ENCODE peak calls at places on chromosomes 13 and 19, in four cellular contexts. V, E, U and K are unnamed samples.

GRCh38 chr19:799076-799881 is 2.0 kb downstream of the PTBP1 start:
- DNase-seq in V (peak), E (no peak), U (peak), K (no peak)

GRCh38 chr13:99432637-99433542 is 68.4 kb upstream of the TM9SF2 start:
- DNase-seq in V (peak), E (peak), U (peak), K (peak)

GRCh38 chr19:3365447-3366103 is 808 bp upstream of the NFIC start:
- DNase-seq in V (peak), E (peak), U (no peak), K (no peak)

GRCh38 chr19:7762719-7763293 is at the start of gene CLEC4M:
- DNase-seq in V (no peak), E (no peak), U (no peak), K (no peak)

GRCh38 chr13:95660981-95661581 is 15.9 kb upstream of the DNAJC3 start:
- DNase-seq in V (peak), E (no peak), U (peak), K (no peak)

GRCh38 chr13:45015300-45015699 is 26.0 kb downstream of the GPALPP1 start:
- DNase-seq in V (peak), E (no peak), U (no peak), K (no peak)

GRCh38 chr19:10863107-10863700 is 8.1 kb upstream of the CARM1 start:
- DNase-seq in V (no peak), E (peak), U (no peak), K (no peak)

GRCh38 chr13:71464673-71465072 is 402.3 kb downstream of the DACH1 start:
- DNase-seq in V (no peak), E (no peak), U (no peak), K (no peak)

GRCh38 chr13:66353664-66354063 is 876.5 kb downstream of the PCDH9 start:
- DNase-seq in V (no peak), E (no peak), U (no peak), K (no peak)

GRCh38 chr13:48626726-48627451 is 26.8 kb upstream of the CYSLTR2 start:
- DNase-seq in V (no peak), E (no peak), U (no peak), K (no peak)

GRCh38 chr13:113934576-113934975 is 39.3 kb downstream of the C13orf46 start:
- DNase-seq in V (no peak), E (no peak), U (no peak), K (no peak)

GRCh38 chr13:108460043-108460442 is 169.4 kb upstream of the MYO16 start:
- DNase-seq in V (no peak), E (no peak), U (no peak), K (no peak)

GRCh38 chr13:108463365-108463764 is 166.0 kb upstream of the MYO16 start:
- DNase-seq in V (peak), E (no peak), U (no peak), K (no peak)
- H3K27ac ChIP-seq in V (no peak), E (no peak), U (no peak), K (no peak)

GRCh38 chr19:49983645-49984229 is 22.8 kb upstream of the SIGLEC11 start:
- DNase-seq in V (peak), E (peak), U (peak), K (peak)

GRCh38 chr19:49985926-49986325 is 25.0 kb upstream of the SIGLEC11 start:
- DNase-seq in V (no peak), E (no peak), U (no peak), K (no peak)

GRCh38 chr19:49984491-49984890 is 23.5 kb upstream of the SIGLEC11 start:
- DNase-seq in V (no peak), E (no peak), U (no peak), K (no peak)

GRCh38 chr19:49978324-49978723 is 17.4 kb upstream of the SIGLEC11 start:
- DNase-seq in V (no peak), E (no peak), U (no peak), K (no peak)

GRCh38 chr19:49981603-49982593 is 20.9 kb upstream of the SIGLEC11 start:
- DNase-seq in V (no peak), E (no peak), U (no peak), K (no peak)
- H3K27ac ChIP-seq in V (no peak), E (no peak), U (no peak), K (no peak)

DNA sequence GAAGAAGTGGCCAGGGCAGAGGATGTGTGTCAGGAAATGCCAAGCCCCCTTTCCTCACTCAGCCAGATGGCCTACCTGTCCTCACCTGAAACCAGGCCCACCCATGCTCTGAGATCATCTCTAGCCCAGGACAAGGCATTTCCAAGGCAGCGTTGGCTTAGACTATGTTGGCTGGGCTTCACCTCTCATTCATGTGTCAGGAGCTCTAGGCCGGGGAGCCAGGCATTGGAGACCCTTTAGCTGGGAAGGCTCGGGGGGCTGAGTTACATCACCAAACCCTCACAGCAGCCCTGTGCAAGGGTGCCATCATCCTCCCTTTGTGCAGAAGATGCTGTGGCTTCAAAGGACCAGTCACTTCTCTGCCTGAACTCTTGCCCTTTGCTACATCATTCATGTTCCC is 40.0 kb downstream of the COL4A2 start:
- DNase-seq in V (no peak), E (no peak), U (no peak), K (no peak)
- H3K27ac ChIP-seq in V (peak), E (no peak), U (no peak), K (no peak)

DNA sequence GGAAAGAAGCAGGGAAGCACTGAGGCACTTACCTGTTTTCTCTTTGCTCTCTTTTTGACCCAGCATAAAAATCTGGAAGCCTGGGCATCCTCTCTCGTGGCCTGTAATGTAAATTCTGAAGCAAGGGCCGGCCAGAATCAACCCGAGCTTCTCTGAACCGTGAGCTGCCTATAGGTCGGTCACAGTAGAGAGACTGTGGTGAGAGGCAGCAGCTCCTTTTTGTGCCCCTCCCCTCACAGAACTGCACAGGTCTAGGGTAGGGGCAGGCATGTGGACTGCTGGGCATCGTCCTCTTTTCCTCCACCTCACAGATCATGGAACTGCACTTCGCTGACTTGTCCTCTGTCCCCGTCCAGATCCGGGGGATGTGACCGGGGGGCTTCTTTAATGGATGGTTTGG is 12.5 kb downstream of the FAM124A start:
- DNase-seq in V (no peak), E (no peak), U (no peak), K (no peak)
- H3K27ac ChIP-seq in V (no peak), E (no peak), U (peak), K (no peak)

DNA sequence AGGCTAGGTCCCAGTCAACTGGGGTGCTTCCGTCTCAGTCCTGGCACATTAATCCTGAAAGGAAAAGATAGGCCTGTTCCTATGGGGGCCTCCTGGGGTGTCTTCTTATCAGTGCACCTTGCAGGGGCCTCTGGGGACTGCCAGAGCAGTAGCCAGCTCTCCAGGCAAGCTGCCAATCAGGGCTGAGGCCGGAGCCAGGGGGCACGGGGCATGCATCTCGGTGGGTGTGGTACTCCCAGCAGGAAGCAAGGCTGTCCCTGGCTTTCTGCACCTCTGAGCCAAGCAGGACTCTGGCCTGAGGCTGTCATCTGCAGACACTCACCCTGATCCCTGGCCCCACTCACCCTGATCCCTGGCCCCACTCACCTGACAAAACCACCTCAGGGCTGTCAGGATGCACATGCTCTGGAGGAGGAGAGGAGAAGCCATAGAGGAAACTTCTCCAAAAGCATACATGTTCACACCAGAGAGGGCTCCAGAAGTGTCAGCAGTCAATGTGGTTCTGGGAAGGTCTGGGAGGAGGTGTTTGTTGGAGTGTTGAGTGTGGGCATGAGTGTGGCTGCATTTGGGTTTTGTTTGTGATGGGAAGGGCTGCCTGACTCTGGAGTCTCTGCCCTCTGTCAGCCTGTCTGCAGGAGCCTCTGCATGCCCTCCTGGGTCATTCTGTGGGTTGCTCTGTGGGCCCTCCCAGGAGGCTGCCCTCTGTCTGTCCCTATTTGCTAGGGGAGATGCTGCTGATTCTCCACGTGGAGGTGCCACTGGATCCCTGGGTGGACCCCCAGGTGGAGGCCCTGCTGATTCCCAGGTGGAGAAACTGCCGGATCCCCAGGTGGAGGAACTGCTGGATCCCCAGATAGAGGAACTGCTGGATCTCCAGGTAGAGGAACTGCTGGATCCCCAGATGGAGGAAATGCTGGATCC is 22.7 kb upstream of the KCTD15 start:
- DNase-seq in V (no peak), E (no peak), U (no peak), K (no peak)
- H3K27ac ChIP-seq in V (no peak), E (no peak), U (no peak), K (no peak)

DNA sequence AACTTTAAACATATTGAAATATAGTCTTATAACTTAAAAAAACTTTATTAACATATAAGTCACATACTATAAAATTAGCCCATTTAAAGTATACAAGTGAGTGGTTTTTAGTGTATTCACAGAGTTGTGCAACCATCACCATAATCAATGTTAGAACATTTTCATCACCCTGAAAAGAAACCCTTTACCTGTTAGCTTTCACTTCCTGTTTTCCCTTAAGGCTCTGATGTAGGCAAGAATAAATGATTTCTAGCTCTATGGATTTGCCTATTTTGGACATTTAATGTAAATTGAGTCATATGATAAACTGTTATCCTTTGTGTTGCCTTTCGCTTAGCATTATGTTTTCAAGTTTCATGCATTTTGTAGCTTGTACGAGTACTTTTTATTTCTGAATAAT is 15.6 kb downstream of the ZNF568 start:
- DNase-seq in V (no peak), E (no peak), U (no peak), K (no peak)
- H3K27ac ChIP-seq in V (no peak), E (no peak), U (no peak), K (no peak)

GRCh38 chr13:21095311-21095710 is 33.9 kb upstream of the LATS2 start:
- DNase-seq in V (no peak), E (no peak), U (no peak), K (no peak)
- H3K27ac ChIP-seq in V (no peak), E (no peak), U (no peak), K (no peak)

GRCh38 chr19:50723735-50724521 is 764 bp downstream of the CLEC11A start:
- DNase-seq in V (no peak), E (no peak), U (no peak), K (no peak)
- H3K27ac ChIP-seq in V (peak), E (no peak), U (no peak), K (no peak)

GRCh38 chr13:28718186-28718537 is 608 bp downstream of the SLC46A3 start:
- DNase-seq in V (peak), E (no peak), U (no peak), K (no peak)

GRCh38 chr13:28718538-28719226 is at the start of gene SLC46A3:
- DNase-seq in V (peak), E (peak), U (peak), K (peak)

GRCh38 chr13:28719656-28720055 is 886 bp upstream of the SLC46A3 start:
- DNase-seq in V (peak), E (no peak), U (no peak), K (no peak)

GRCh38 chr13:28717170-28717569 is 1.6 kb downstream of the SLC46A3 start:
- DNase-seq in V (no peak), E (no peak), U (no peak), K (no peak)

GRCh38 chr13:28719227-28719562 is 425 bp upstream of the SLC46A3 start:
- DNase-seq in V (no peak), E (no peak), U (peak), K (no peak)
- H3K27ac ChIP-seq in V (peak), E (peak), U (no peak), K (peak)

GRCh38 chr19:34962945-34963530 is 991 bp downstream of the ZNF792 start:
- DNase-seq in V (peak), E (no peak), U (no peak), K (no peak)

GRCh38 chr19:34961775-34962174 is 2.3 kb downstream of the ZNF792 start:
- DNase-seq in V (no peak), E (no peak), U (no peak), K (no peak)

GRCh38 chr19:34963531-34964406 is at the start of gene ZNF792:
- DNase-seq in V (peak), E (peak), U (peak), K (peak)

GRCh38 chr19:34960940-34961679 is 2.9 kb downstream of the ZNF792 start:
- DNase-seq in V (no peak), E (no peak), U (no peak), K (no peak)

GRCh38 chr19:34962281-34962944 is 1.6 kb downstream of the ZNF792 start:
- DNase-seq in V (peak), E (no peak), U (no peak), K (no peak)
- H3K27ac ChIP-seq in V (no peak), E (peak), U (no peak), K (peak)